ENCODE peak calls at places on chromosome 6, in seven cellular contexts. S is psoas muscle; D is activated CD8-positive, alpha-beta T cell treated with anti-CD3 and anti-CD28 coated beads for 36 hours; R is type B pancreatic cell; N is AG04450; W is nephron progenitor cell; I is WTC11. Y is an unnamed sample.

GRCh38 chr6:11606287-11606686 is 68.7 kb downstream of the TMEM170B start:
- DNase-seq in S (no peak), D (no peak), R (no peak), N (no peak), W (no peak), I (no peak), Y (no peak)

GRCh38 chr6:72669324-72669723 is 47.5 kb downstream of the KCNQ5 start:
- DNase-seq in S (no peak), D (peak; percentile 26), R (no peak), N (no peak), W (no peak), I (peak; percentile 21), Y (no peak)

GRCh38 chr6:25174678-25175077 is 104.5 kb upstream of the CARMIL1 start:
- DNase-seq in S (no peak), D (peak; percentile 57), R (no peak), N (no peak), W (no peak), I (no peak), Y (no peak)

GRCh38 chr6:116088946-116089345 is 11.7 kb upstream of the NT5DC1 start:
- DNase-seq in S (no peak), D (no peak), R (no peak), N (no peak), W (no peak), I (no peak), Y (no peak)

GRCh38 chr6:71349395-71349794 is 60.8 kb downstream of the OGFRL1 start:
- DNase-seq in S (no peak), D (no peak), R (no peak), N (no peak), W (no peak), I (no peak), Y (peak; percentile 33)

GRCh38 chr6:16130932-16131387 is 2.1 kb downstream of the MYLIP start:
- DNase-seq in S (no peak), D (peak; percentile 77), R (no peak), N (peak; percentile 41), W (peak; percentile 12), I (no peak), Y (peak; percentile 70)

GRCh38 chr6:39755231-39755630 is 30.0 kb upstream of the KIF6 start:
- DNase-seq in S (no peak), D (no peak), R (no peak), N (no peak), W (no peak), I (no peak), Y (no peak)

GRCh38 chr6:122399348-122400120 is at the start of gene HSF2:
- DNase-seq in S (peak; percentile 96), D (peak; percentile 96), R (peak; percentile 94), N (peak; percentile 98), W (peak; percentile 89), I (peak; percentile 95), Y (peak; percentile 97)

GRCh38 chr6:131136021-131136847 is 967 bp downstream of the AKAP7 start:
- DNase-seq in S (no peak), D (no peak), R (no peak), N (no peak), W (no peak), I (no peak), Y (peak; percentile 50)

GRCh38 chr6:18680842-18681241 is 293.7 kb downstream of the RNF144B start:
- DNase-seq in S (no peak), D (no peak), R (no peak), N (no peak), W (no peak), I (no peak), Y (peak; percentile 21)
- TF ChIP-seq CTCF in S (no peak), D (no peak), R (peak; percentile 24), N (no peak), W (no peak), I (no peak), Y (no peak)

GRCh38 chr6:69918766-69919165 is 52.4 kb downstream of the COL19A1 start:
- DNase-seq in S (no peak), D (no peak), R (no peak), N (no peak), W (no peak), I (no peak), Y (no peak)

GRCh38 chr6:69915346-69915745 is 49.0 kb downstream of the COL19A1 start:
- DNase-seq in S (no peak), D (no peak), R (no peak), N (no peak), W (no peak), I (no peak), Y (no peak)

GRCh38 chr6:69917834-69918233 is 51.5 kb downstream of the COL19A1 start:
- DNase-seq in S (no peak), D (peak; percentile 34), R (no peak), N (no peak), W (no peak), I (no peak), Y (peak; percentile 55)

GRCh38 chr6:69913361-69913760 is 47.0 kb downstream of the COL19A1 start:
- DNase-seq in S (no peak), D (no peak), R (no peak), N (no peak), W (no peak), I (no peak), Y (no peak)

DNA sequence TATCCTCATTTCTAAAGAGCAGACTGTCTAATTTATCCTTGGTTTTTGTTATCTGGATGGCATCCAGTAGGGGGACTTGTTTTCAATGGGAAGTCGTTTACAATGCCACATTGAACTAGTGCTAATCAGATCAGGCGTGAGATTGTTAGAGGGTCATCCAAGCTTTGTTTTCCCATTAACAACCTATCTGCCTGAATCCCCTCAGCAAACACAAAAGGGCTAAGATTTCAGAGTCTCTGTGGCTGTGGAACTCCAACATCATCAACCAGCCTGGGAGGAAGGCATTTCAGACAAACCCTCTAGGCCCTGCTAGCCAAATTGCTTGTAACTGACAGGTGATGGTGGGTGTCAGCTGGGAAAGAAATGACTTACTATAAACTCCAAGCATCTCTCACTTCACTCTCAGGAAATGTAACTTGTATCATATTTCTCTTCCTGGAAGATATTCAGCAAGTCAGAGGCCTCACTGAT is 47.7 kb downstream of the COL19A1 start:
- DNase-seq in S (no peak), D (no peak), R (no peak), N (no peak), W (no peak), I (no peak), Y (no peak)
- TF ChIP-seq CTCF in S (no peak), D (no peak), R (peak; percentile 55), N (peak; percentile 35), W (peak; percentile 17), I (no peak), Y (no peak)

GRCh38 chr6:108622601-108623335 is 62.1 kb downstream of the FOXO3 start:
- DNase-seq in S (peak; percentile 60), D (no peak), R (no peak), N (peak; percentile 79), W (no peak), I (no peak), Y (peak; percentile 77)

GRCh38 chr6:108623995-108624394 is 63.3 kb downstream of the FOXO3 start:
- DNase-seq in S (no peak), D (no peak), R (no peak), N (no peak), W (no peak), I (no peak), Y (no peak)

GRCh38 chr6:108618623-108619152 is 58.0 kb downstream of the FOXO3 start:
- DNase-seq in S (no peak), D (no peak), R (no peak), N (no peak), W (no peak), I (no peak), Y (no peak)

GRCh38 chr6:108619431-108620197 is 58.9 kb downstream of the FOXO3 start:
- DNase-seq in S (no peak), D (no peak), R (no peak), N (no peak), W (no peak), I (no peak), Y (peak; percentile 29)

DNA sequence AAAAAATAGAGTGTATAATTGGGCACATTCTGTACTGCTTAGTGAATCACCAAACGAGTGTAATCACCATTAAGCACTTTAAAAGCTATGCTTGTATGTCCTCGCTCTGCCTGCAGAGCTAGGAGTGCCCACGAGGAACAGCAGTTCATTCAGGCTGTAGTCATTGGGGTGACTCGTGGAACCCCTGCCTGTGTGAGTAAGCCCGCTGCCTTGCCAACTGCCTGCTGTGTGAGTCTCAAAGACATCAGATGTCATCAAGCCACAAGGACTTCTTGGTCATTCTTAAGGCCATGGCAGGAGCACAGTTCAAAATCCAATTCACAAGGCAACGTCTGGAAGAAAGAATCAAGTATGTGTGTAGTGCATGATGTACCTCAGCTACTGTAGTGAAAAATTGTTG is 60.4 kb downstream of the FOXO3 start:
- DNase-seq in S (peak; percentile 76), D (peak; percentile 51), R (no peak), N (peak; percentile 21), W (no peak), I (no peak), Y (peak; percentile 67)
- TF ChIP-seq CTCF in S (no peak), D (no peak), R (no peak), N (no peak), W (no peak), I (no peak), Y (no peak)

GRCh38 chr6:3829285-3829684 is 19.9 kb upstream of the FAM50B start:
- DNase-seq in S (no peak), D (no peak), R (no peak), N (no peak), W (no peak), I (no peak), Y (no peak)

GRCh38 chr6:3823671-3824070 is 25.5 kb upstream of the FAM50B start:
- DNase-seq in S (no peak), D (no peak), R (no peak), N (no peak), W (no peak), I (no peak), Y (no peak)

GRCh38 chr6:3825851-3826581 is 23.2 kb upstream of the FAM50B start:
- DNase-seq in S (peak; percentile 92), D (no peak), R (no peak), N (peak; percentile 90), W (no peak), I (no peak), Y (peak; percentile 94)

GRCh38 chr6:3822747-3823445 is 26.3 kb upstream of the FAM50B start:
- DNase-seq in S (no peak), D (no peak), R (no peak), N (no peak), W (no peak), I (no peak), Y (no peak)

DNA sequence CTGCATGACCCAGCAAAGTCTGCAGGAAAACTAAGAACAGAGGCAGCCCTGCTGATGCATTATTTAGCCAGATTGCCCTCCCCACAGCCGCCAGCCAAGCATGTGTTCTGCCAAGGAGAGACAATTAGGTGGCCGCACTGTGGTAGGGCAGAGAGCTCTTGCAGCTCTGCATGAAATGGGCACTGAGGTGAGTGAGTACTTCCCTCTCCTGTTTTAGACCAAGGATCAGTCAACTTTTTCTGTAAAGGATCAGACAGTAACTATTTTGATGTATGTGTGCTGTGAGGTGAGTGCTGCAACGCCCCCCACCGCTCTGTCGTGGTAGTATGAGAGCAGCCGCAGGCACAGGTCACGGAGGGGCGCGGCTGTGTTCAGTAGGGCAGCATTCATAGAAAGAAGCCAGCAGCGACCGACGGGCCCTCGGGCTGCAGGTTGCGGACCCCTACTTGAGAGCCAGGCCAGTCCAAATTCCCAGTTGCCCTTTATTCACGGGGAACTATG is 23.8 kb upstream of the FAM50B start:
- DNase-seq in S (peak; percentile 59), D (no peak), R (no peak), N (no peak), W (no peak), I (peak; percentile 75), Y (peak; percentile 65)
- TF ChIP-seq CTCF in S (peak; percentile 40), D (no peak), R (no peak), N (peak; percentile 33), W (no peak), I (peak; percentile 31), Y (peak; percentile 42)

Y was measured in MCF 10A.